ENCODE peak calls at places on chromosome 10, in four cellular contexts. One of them, this sample, is unnamed.

GRCh38 chr10:124588736-124589451 is 127.3 kb downstream of the LHPP start:
- DNase-seq in IMR-90: peak; percentile 28
- DNase-seq in heart right ventricle: peak; percentile 68
- DNase-seq in H9: no peak
- DNase-seq in this sample: peak; percentile 16

GRCh38 chr10:75857896-75858295 is 426.5 kb downstream of the LRMDA start:
- DNase-seq in IMR-90: no peak
- DNase-seq in heart right ventricle: no peak
- DNase-seq in H9: no peak
- DNase-seq in this sample: no peak

GRCh38 chr10:102916173-102916572 is 1.9 kb upstream of the CNNM2 start:
- DNase-seq in IMR-90: no peak
- DNase-seq in H9: peak; percentile 25
- DNase-seq in heart right ventricle: no peak
- DNase-seq in this sample: no peak

GRCh38 chr10:24904830-24905229 is 47.6 kb downstream of the PRTFDC1 start:
- DNase-seq in H9: no peak
- DNase-seq in IMR-90: no peak
- DNase-seq in heart right ventricle: no peak
- DNase-seq in this sample: no peak

GRCh38 chr10:3978174-3978573 is 193.2 kb upstream of the KLF6 start:
- DNase-seq in heart right ventricle: no peak
- DNase-seq in IMR-90: peak; percentile 74
- DNase-seq in H9: no peak
- DNase-seq in this sample: peak; percentile 64

GRCh38 chr10:101095550-101096213 is 33.9 kb downstream of the KAZALD1 start:
- DNase-seq in heart right ventricle: peak; percentile 46
- DNase-seq in H9: peak; percentile 100
- DNase-seq in IMR-90: peak; percentile 44
- DNase-seq in this sample: peak; percentile 68

GRCh38 chr10:12186324-12186723 is 9.4 kb downstream of the NUDT5 start:
- DNase-seq in heart right ventricle: no peak
- DNase-seq in IMR-90: no peak
- DNase-seq in H9: no peak
- DNase-seq in this sample: no peak

GRCh38 chr10:73894245-73894971 is 16.5 kb upstream of the PLAU start:
- DNase-seq in H9: no peak
- DNase-seq in IMR-90: peak; percentile 85
- DNase-seq in heart right ventricle: no peak
- DNase-seq in this sample: peak; percentile 93

GRCh38 chr10:45480294-45480693 is 106.3 kb downstream of the ALOX5 start:
- DNase-seq in H9: no peak
- DNase-seq in IMR-90: no peak
- DNase-seq in heart right ventricle: no peak
- DNase-seq in this sample: no peak

GRCh38 chr10:79981673-79982485 is 33.0 kb upstream of the SFTPD start:
- DNase-seq in heart right ventricle: peak; percentile 30
- DNase-seq in H9: peak; percentile 80
- DNase-seq in IMR-90: peak; percentile 2
- DNase-seq in this sample: peak; percentile 11

GRCh38 chr10:49353026-49353894 is 42.6 kb downstream of the DRGX start:
- DNase-seq in IMR-90: no peak
- DNase-seq in heart right ventricle: no peak
- DNase-seq in H9: no peak
- DNase-seq in this sample: no peak

GRCh38 chr10:24726626-24727025 is 2.9 kb upstream of the ARHGAP21 start:
- DNase-seq in H9: no peak
- DNase-seq in IMR-90: no peak
- DNase-seq in heart right ventricle: no peak
- DNase-seq in this sample: no peak

GRCh38 chr10:77774940-77775391 is 137.4 kb upstream of the KCNMA1 start:
- DNase-seq in IMR-90: peak; percentile 63
- DNase-seq in H9: no peak
- DNase-seq in heart right ventricle: no peak
- DNase-seq in this sample: peak; percentile 69

GRCh38 chr10:86375204-86375603 is 8.6 kb upstream of the GRID1 start:
- DNase-seq in IMR-90: no peak
- DNase-seq in H9: peak; percentile 18
- DNase-seq in heart right ventricle: no peak
- DNase-seq in this sample: no peak

GRCh38 chr10:87775766-87776165 is 42.3 kb downstream of the ATAD1 start:
- DNase-seq in H9: no peak
- DNase-seq in IMR-90: peak; percentile 60
- DNase-seq in heart right ventricle: no peak
- DNase-seq in this sample: peak; percentile 53

GRCh38 chr10:90787906-90788491 is 69.8 kb downstream of the HTR7 start:
- DNase-seq in heart right ventricle: peak; percentile 21
- DNase-seq in IMR-90: peak; percentile 30
- DNase-seq in H9: peak; percentile 46
- DNase-seq in this sample: peak; percentile 64

GRCh38 chr10:62082729-62083412 is 181.4 kb downstream of the ARID5B start:
- DNase-seq in H9: no peak
- DNase-seq in IMR-90: peak; percentile 74
- DNase-seq in heart right ventricle: peak; percentile 43
- DNase-seq in this sample: peak; percentile 66

GRCh38 chr10:103870503-103870902 is 15.1 kb upstream of the SH3PXD2A start:
- DNase-seq in IMR-90: peak; percentile 40
- DNase-seq in heart right ventricle: no peak
- DNase-seq in H9: no peak
- DNase-seq in this sample: peak; percentile 67

DNA sequence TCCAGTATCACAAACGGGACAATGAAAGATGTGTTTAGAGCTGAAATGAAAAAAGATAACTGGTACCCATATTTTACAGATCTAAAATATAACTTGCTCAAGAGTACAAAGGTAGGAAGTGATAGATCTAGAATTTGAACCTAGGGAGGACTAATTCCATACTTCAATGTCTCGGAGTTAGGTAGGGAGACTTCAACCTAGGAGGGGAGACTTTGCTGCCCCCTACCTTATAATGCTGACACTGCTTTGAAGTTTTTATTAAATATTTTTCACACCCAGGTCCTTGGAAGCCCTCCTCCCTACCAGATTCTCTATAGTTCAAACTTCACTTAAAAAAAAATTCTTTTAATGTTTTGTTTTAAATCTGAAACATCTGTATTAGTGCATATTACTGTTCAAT is 58.0 kb downstream of the MICU1 start:
- DNase-seq in heart right ventricle: no peak
- DNase-seq in H9: no peak
- DNase-seq in IMR-90: no peak
- DNase-seq in this sample: peak; percentile 35
- TF ChIP-seq CTCF in heart right ventricle: peak; percentile 39
- TF ChIP-seq CTCF in H9: peak; percentile 77
- TF ChIP-seq CTCF in IMR-90: peak; percentile 28
- TF ChIP-seq CTCF in this sample: peak; percentile 58

GRCh38 chr10:116629340-116629739 is 8.6 kb downstream of the PNLIPRP2 start:
- DNase-seq in IMR-90: no peak
- DNase-seq in H9: no peak
- DNase-seq in heart right ventricle: no peak
- DNase-seq in this sample: no peak

GRCh38 chr10:116625845-116626244 is 5.1 kb downstream of the PNLIPRP2 start:
- DNase-seq in H9: no peak
- DNase-seq in IMR-90: no peak
- DNase-seq in heart right ventricle: no peak
- DNase-seq in this sample: no peak

GRCh38 chr10:116630020-116630419 is 9.3 kb downstream of the PNLIPRP2 start:
- DNase-seq in H9: no peak
- DNase-seq in heart right ventricle: no peak
- DNase-seq in IMR-90: no peak
- DNase-seq in this sample: no peak

GRCh38 chr10:116626815-116627214 is 6.1 kb downstream of the PNLIPRP2 start:
- DNase-seq in heart right ventricle: no peak
- DNase-seq in H9: no peak
- DNase-seq in IMR-90: no peak
- DNase-seq in this sample: no peak

DNA sequence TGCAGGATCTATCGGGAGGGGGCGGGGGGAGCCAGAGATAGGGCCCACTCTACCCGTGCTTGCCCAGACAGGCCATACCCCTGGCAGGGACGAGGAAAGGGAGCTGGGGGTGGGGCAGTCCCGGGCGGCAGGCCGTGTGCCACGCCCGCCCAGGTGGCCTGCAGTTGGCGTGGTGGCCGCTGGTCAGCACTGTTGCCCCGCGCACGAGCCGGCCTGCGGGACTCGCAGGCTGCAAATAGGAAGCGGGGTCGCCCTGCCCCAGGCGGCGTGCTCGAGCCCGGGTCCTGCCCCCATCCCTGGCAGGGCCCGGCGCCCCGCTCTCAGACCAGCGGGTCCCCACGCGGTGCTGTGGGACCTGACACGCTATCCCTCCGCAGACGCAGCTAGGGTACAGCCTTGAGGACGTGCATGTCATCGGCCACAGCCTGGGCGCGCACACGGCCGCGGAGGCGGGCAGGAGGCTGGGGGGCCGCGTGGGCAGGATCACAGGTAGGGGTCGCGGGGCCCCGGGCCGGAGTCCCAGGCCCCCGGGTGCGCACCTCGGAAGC is 6.7 kb downstream of the PNLIPRP2 start:
- DNase-seq in IMR-90: no peak
- DNase-seq in H9: peak; percentile 83
- DNase-seq in heart right ventricle: no peak
- DNase-seq in this sample: peak; percentile 1
- TF ChIP-seq CTCF in IMR-90: peak; percentile 31
- TF ChIP-seq CTCF in H9: peak; percentile 72
- TF ChIP-seq CTCF in heart right ventricle: peak; percentile 57
- TF ChIP-seq CTCF in this sample: peak; percentile 19

DNA sequence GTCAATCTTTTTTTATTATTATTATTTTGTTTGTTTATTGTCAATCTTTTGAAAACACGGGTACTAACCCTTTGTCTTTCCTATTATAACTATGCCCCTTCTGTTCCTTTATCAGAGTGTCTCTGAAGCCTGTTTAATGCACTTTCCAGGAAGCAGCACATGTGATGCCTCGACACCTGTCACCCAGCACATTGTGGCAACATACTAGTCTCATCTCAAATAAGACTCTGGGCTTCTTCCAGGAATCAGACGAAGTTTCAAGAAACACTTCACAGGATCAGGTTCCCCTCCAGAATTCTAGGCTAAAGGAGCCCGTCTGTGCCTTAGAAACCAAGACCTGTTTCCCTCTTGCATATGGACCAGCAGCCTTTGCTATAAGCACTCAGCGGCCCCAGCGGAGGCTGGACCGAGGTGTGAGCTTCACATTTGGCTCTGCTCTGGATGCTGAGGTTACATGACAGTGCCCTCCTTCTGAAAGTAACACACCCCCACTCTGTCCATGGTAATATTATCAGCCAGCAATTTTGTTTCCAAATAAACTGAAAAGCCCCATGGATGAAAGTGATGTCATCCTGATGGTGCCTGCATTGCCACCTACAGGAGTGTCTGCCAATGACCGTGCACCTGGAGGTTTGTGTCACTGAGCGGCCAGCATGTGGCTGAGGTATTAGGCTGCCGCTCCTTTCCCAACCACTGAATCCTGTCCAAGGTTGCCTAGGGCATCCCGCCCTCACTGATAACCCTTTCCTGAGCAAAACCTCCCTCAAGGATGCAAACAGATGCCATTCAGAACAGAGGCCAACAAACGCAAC is 38.1 kb downstream of the MKI67 start:
- DNase-seq in IMR-90: no peak
- DNase-seq in H9: peak; percentile 67
- DNase-seq in heart right ventricle: no peak
- DNase-seq in this sample: no peak
- TF ChIP-seq CTCF in IMR-90: no peak
- TF ChIP-seq CTCF in H9: peak; percentile 57
- TF ChIP-seq CTCF in heart right ventricle: no peak
- TF ChIP-seq CTCF in this sample: peak; percentile 11

GRCh38 chr10:70684841-70685457 is 12.6 kb downstream of the ADAMTS14 start:
- DNase-seq in H9: no peak
- DNase-seq in heart right ventricle: no peak
- DNase-seq in IMR-90: no peak
- DNase-seq in this sample: no peak
- TF ChIP-seq CTCF in H9: no peak
- TF ChIP-seq CTCF in heart right ventricle: no peak
- TF ChIP-seq CTCF in IMR-90: no peak
- TF ChIP-seq CTCF in this sample: no peak

GRCh38 chr10:111936143-111936542 is 247.4 kb downstream of the GPAM start:
- DNase-seq in IMR-90: no peak
- DNase-seq in H9: no peak
- DNase-seq in heart right ventricle: no peak
- DNase-seq in this sample: no peak

GRCh38 chr10:111934926-111935325 is 248.6 kb downstream of the GPAM start:
- DNase-seq in H9: no peak
- DNase-seq in heart right ventricle: no peak
- DNase-seq in IMR-90: no peak
- DNase-seq in this sample: no peak

DNA sequence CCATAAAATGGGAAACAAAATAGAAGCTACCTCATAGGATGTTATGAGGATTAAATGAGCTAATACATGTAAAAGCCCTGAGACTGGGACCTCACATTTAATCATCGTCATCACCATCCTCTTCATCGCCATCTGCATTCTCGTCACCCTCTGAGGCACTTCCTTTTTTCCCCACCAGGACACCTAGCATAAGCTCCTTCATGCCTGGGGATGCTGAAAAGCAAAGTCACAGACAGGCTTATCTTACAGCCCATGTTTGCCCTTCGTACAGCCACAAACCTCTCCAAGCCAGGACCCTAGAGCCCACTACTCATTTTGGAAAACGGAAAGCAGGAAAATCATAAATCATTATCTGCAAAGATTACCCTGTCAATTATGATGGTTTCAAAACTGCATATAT is 249.6 kb downstream of the GPAM start:
- DNase-seq in heart right ventricle: no peak
- DNase-seq in IMR-90: no peak
- DNase-seq in H9: no peak
- DNase-seq in this sample: no peak
- TF ChIP-seq CTCF in heart right ventricle: no peak
- TF ChIP-seq CTCF in IMR-90: no peak
- TF ChIP-seq CTCF in H9: peak; percentile 54
- TF ChIP-seq CTCF in this sample: no peak